ENCODE peak calls at places on chromosome 19, in ten cellular contexts. One of them, this sample, is unnamed.

GRCh38 chr19:6065685-6066365 is 44.5 kb downstream of the RFX2 start:
- DNase-seq in AG04450: no peak
- DNase-seq in hepatocyte: peak
- DNase-seq in AG09319: no peak
- DNase-seq in epithelial cell of esophagus: peak
- DNase-seq in astrocyte of the cerebellum: no peak
- DNase-seq in RWPE1: peak
- DNase-seq in neural crest cell: no peak
- DNase-seq in H1: no peak
- DNase-seq in B cell: no peak
- DNase-seq in this sample: peak

GRCh38 chr19:35908977-35909683 is 1.0 kb upstream of the TYROBP start:
- DNase-seq in astrocyte of the cerebellum: no peak
- DNase-seq in RWPE1: no peak
- DNase-seq in hepatocyte: no peak
- DNase-seq in epithelial cell of esophagus: no peak
- DNase-seq in neural crest cell: no peak
- DNase-seq in AG04450: no peak
- DNase-seq in B cell: peak
- DNase-seq in H1: no peak
- DNase-seq in AG09319: no peak
- DNase-seq in this sample: no peak

GRCh38 chr19:3844596-3844995 is 24.2 kb downstream of the ZFR2 start:
- DNase-seq in hepatocyte: no peak
- DNase-seq in AG09319: no peak
- DNase-seq in AG04450: no peak
- DNase-seq in astrocyte of the cerebellum: no peak
- DNase-seq in B cell: no peak
- DNase-seq in epithelial cell of esophagus: no peak
- DNase-seq in RWPE1: peak
- DNase-seq in H1: no peak
- DNase-seq in neural crest cell: no peak
- DNase-seq in this sample: no peak

GRCh38 chr19:14699641-14700040 is 9.8 kb downstream of the ZNF333 start:
- DNase-seq in neural crest cell: no peak
- DNase-seq in epithelial cell of esophagus: no peak
- DNase-seq in RWPE1: peak
- DNase-seq in AG04450: no peak
- DNase-seq in AG09319: no peak
- DNase-seq in astrocyte of the cerebellum: no peak
- DNase-seq in hepatocyte: no peak
- DNase-seq in B cell: no peak
- DNase-seq in H1: no peak
- DNase-seq in this sample: no peak

GRCh38 chr19:43723588-43723987 is 7.7 kb downstream of the IRGC start:
- DNase-seq in hepatocyte: no peak
- DNase-seq in epithelial cell of esophagus: peak
- DNase-seq in B cell: no peak
- DNase-seq in neural crest cell: no peak
- DNase-seq in RWPE1: no peak
- DNase-seq in AG04450: no peak
- DNase-seq in H1: no peak
- DNase-seq in AG09319: no peak
- DNase-seq in astrocyte of the cerebellum: no peak
- DNase-seq in this sample: no peak

GRCh38 chr19:42392165-42392564 is 2.1 kb upstream of the CNFN start:
- DNase-seq in B cell: no peak
- DNase-seq in H1: no peak
- DNase-seq in hepatocyte: no peak
- DNase-seq in AG09319: no peak
- DNase-seq in RWPE1: no peak
- DNase-seq in neural crest cell: no peak
- DNase-seq in epithelial cell of esophagus: no peak
- DNase-seq in AG04450: no peak
- DNase-seq in astrocyte of the cerebellum: no peak
- DNase-seq in this sample: no peak

GRCh38 chr19:46355991-46356669 is 9.2 kb downstream of the PPP5C start:
- DNase-seq in AG04450: no peak
- DNase-seq in AG09319: no peak
- DNase-seq in astrocyte of the cerebellum: no peak
- DNase-seq in H1: no peak
- DNase-seq in B cell: no peak
- DNase-seq in hepatocyte: no peak
- DNase-seq in RWPE1: no peak
- DNase-seq in epithelial cell of esophagus: no peak
- DNase-seq in neural crest cell: no peak
- DNase-seq in this sample: no peak

GRCh38 chr19:13872695-13873389 is 4.1 kb upstream of the NANOS3 start:
- DNase-seq in epithelial cell of esophagus: no peak
- DNase-seq in AG09319: no peak
- DNase-seq in H1: no peak
- DNase-seq in astrocyte of the cerebellum: no peak
- DNase-seq in B cell: peak
- DNase-seq in hepatocyte: peak
- DNase-seq in AG04450: no peak
- DNase-seq in RWPE1: no peak
- DNase-seq in neural crest cell: peak
- DNase-seq in this sample: peak

GRCh38 chr19:48329167-48329891 is 4.0 kb downstream of the EMP3 start:
- DNase-seq in neural crest cell: no peak
- DNase-seq in B cell: no peak
- DNase-seq in hepatocyte: peak
- DNase-seq in astrocyte of the cerebellum: no peak
- DNase-seq in H1: no peak
- DNase-seq in epithelial cell of esophagus: peak
- DNase-seq in AG09319: no peak
- DNase-seq in RWPE1: peak
- DNase-seq in AG04450: no peak
- DNase-seq in this sample: peak

GRCh38 chr19:7428651-7429113 is 60.2 kb downstream of the PEX11G start:
- DNase-seq in AG04450: no peak
- DNase-seq in B cell: no peak
- DNase-seq in astrocyte of the cerebellum: no peak
- DNase-seq in neural crest cell: no peak
- DNase-seq in RWPE1: no peak
- DNase-seq in hepatocyte: no peak
- DNase-seq in AG09319: no peak
- DNase-seq in epithelial cell of esophagus: no peak
- DNase-seq in H1: no peak
- DNase-seq in this sample: no peak

GRCh38 chr19:30116984-30117555 is 175.0 kb downstream of the URI1 start:
- DNase-seq in neural crest cell: no peak
- DNase-seq in AG04450: no peak
- DNase-seq in epithelial cell of esophagus: no peak
- DNase-seq in hepatocyte: no peak
- DNase-seq in astrocyte of the cerebellum: no peak
- DNase-seq in B cell: no peak
- DNase-seq in AG09319: no peak
- DNase-seq in H1: no peak
- DNase-seq in RWPE1: no peak
- DNase-seq in this sample: no peak

GRCh38 chr19:28609091-28609755 is 603.7 kb downstream of the UQCRFS1 start:
- DNase-seq in B cell: no peak
- DNase-seq in epithelial cell of esophagus: no peak
- DNase-seq in AG09319: no peak
- DNase-seq in neural crest cell: no peak
- DNase-seq in astrocyte of the cerebellum: no peak
- DNase-seq in RWPE1: no peak
- DNase-seq in H1: no peak
- DNase-seq in AG04450: no peak
- DNase-seq in hepatocyte: no peak
- DNase-seq in this sample: no peak
- TF ChIP-seq CTCF in B cell: no peak
- TF ChIP-seq CTCF in epithelial cell of esophagus: no peak
- TF ChIP-seq CTCF in AG09319: no peak
- TF ChIP-seq CTCF in neural crest cell: no peak
- TF ChIP-seq CTCF in astrocyte of the cerebellum: no peak
- TF ChIP-seq CTCF in RWPE1: no peak
- TF ChIP-seq CTCF in H1: no peak
- TF ChIP-seq CTCF in AG04450: no peak
- TF ChIP-seq CTCF in hepatocyte: no peak
- TF ChIP-seq CTCF in this sample: no peak

DNA sequence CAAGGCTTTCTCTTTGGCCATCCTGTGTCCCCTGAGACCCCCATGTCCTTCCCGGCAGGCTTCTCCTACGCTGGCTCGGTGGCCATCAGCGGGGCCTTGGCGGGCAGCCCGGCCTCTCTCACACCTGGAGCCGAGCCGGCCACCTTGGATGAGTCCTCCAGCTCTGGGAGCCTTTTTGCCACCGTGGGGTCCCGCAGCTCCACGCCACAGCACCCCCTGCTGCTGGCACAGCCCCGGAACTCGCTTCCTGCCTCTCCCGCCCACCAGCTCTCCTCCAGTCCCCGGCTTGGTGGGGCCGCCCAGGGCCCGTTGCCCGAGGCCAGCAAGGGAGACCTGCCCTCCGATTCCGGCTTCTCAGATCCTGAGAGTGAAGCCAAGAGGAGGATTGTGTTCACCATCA is 14.2 kb downstream of the PLEKHJ1 start:
- DNase-seq in astrocyte of the cerebellum: no peak
- DNase-seq in RWPE1: no peak
- DNase-seq in AG09319: no peak
- DNase-seq in hepatocyte: no peak
- DNase-seq in H1: no peak
- DNase-seq in epithelial cell of esophagus: no peak
- DNase-seq in B cell: no peak
- DNase-seq in AG04450: no peak
- DNase-seq in neural crest cell: no peak
- DNase-seq in this sample: no peak
- TF ChIP-seq CTCF in astrocyte of the cerebellum: peak
- TF ChIP-seq CTCF in RWPE1: no peak
- TF ChIP-seq CTCF in AG09319: peak
- TF ChIP-seq CTCF in hepatocyte: peak
- TF ChIP-seq CTCF in H1: no peak
- TF ChIP-seq CTCF in epithelial cell of esophagus: peak
- TF ChIP-seq CTCF in B cell: no peak
- TF ChIP-seq CTCF in AG04450: peak
- TF ChIP-seq CTCF in neural crest cell: peak
- TF ChIP-seq CTCF in this sample: no peak

GRCh38 chr19:49590071-49590970 is 661 bp upstream of the PRR12 start:
- DNase-seq in epithelial cell of esophagus: peak
- DNase-seq in astrocyte of the cerebellum: peak
- DNase-seq in B cell: peak
- DNase-seq in AG04450: peak
- DNase-seq in AG09319: peak
- DNase-seq in H1: peak
- DNase-seq in hepatocyte: peak
- DNase-seq in neural crest cell: peak
- DNase-seq in RWPE1: peak
- DNase-seq in this sample: peak
- TF ChIP-seq CTCF in epithelial cell of esophagus: peak
- TF ChIP-seq CTCF in astrocyte of the cerebellum: no peak
- TF ChIP-seq CTCF in B cell: peak
- TF ChIP-seq CTCF in AG04450: peak
- TF ChIP-seq CTCF in AG09319: no peak
- TF ChIP-seq CTCF in H1: no peak
- TF ChIP-seq CTCF in hepatocyte: no peak
- TF ChIP-seq CTCF in neural crest cell: no peak
- TF ChIP-seq CTCF in RWPE1: no peak
- TF ChIP-seq CTCF in this sample: peak

GRCh38 chr19:41263042-41263849 is 926 bp upstream of the HNRNPUL1 start:
- DNase-seq in AG04450: no peak
- DNase-seq in hepatocyte: peak
- DNase-seq in neural crest cell: peak
- DNase-seq in H1: no peak
- DNase-seq in astrocyte of the cerebellum: peak
- DNase-seq in B cell: peak
- DNase-seq in epithelial cell of esophagus: peak
- DNase-seq in RWPE1: peak
- DNase-seq in AG09319: peak
- DNase-seq in this sample: peak

GRCh38 chr19:41264581-41265375 is 606 bp downstream of the HNRNPUL1 start:
- DNase-seq in AG04450: no peak
- DNase-seq in RWPE1: peak
- DNase-seq in hepatocyte: peak
- DNase-seq in epithelial cell of esophagus: peak
- DNase-seq in B cell: peak
- DNase-seq in H1: no peak
- DNase-seq in AG09319: no peak
- DNase-seq in neural crest cell: peak
- DNase-seq in astrocyte of the cerebellum: no peak
- DNase-seq in this sample: peak

GRCh38 chr19:41265376-41266153 is 1.4 kb downstream of the HNRNPUL1 start:
- DNase-seq in AG09319: no peak
- DNase-seq in B cell: no peak
- DNase-seq in epithelial cell of esophagus: peak
- DNase-seq in H1: no peak
- DNase-seq in RWPE1: peak
- DNase-seq in neural crest cell: peak
- DNase-seq in hepatocyte: peak
- DNase-seq in astrocyte of the cerebellum: no peak
- DNase-seq in AG04450: no peak
- DNase-seq in this sample: peak

GRCh38 chr19:41263850-41264580 is at the start of gene HNRNPUL1:
- DNase-seq in neural crest cell: peak
- DNase-seq in hepatocyte: peak
- DNase-seq in AG04450: peak
- DNase-seq in astrocyte of the cerebellum: peak
- DNase-seq in H1: peak
- DNase-seq in epithelial cell of esophagus: peak
- DNase-seq in B cell: peak
- DNase-seq in AG09319: peak
- DNase-seq in RWPE1: peak
- DNase-seq in this sample: peak

GRCh38 chr19:41261474-41262190 is 2.5 kb upstream of the HNRNPUL1 start:
- DNase-seq in AG09319: no peak
- DNase-seq in epithelial cell of esophagus: no peak
- DNase-seq in AG04450: no peak
- DNase-seq in B cell: no peak
- DNase-seq in RWPE1: peak
- DNase-seq in H1: no peak
- DNase-seq in hepatocyte: peak
- DNase-seq in neural crest cell: no peak
- DNase-seq in astrocyte of the cerebellum: no peak
- DNase-seq in this sample: no peak
- TF ChIP-seq CTCF in AG09319: no peak
- TF ChIP-seq CTCF in epithelial cell of esophagus: no peak
- TF ChIP-seq CTCF in AG04450: no peak
- TF ChIP-seq CTCF in B cell: no peak
- TF ChIP-seq CTCF in RWPE1: no peak
- TF ChIP-seq CTCF in H1: no peak
- TF ChIP-seq CTCF in hepatocyte: no peak
- TF ChIP-seq CTCF in neural crest cell: no peak
- TF ChIP-seq CTCF in astrocyte of the cerebellum: no peak
- TF ChIP-seq CTCF in this sample: no peak

This sample was measured in activated CD8-positive, alpha-beta T cell treated with anti-CD3 and anti-CD28 coated beads for 36 hours.